ENCODE peak calls at places on chromosomes 13 and 19, in nine cellular contexts. I, P, N, K, G, S, X, F and D are unnamed samples.

GRCh38 chr13:100648354-100648753 is 26.2 kb downstream of the TMTC4 start:
- DNase-seq in I (no peak), P (no peak), N (no peak), K (no peak), G (no peak), S (no peak), X (no peak), F (no peak), D (no peak)

GRCh38 chr19:13004273-13004672 is 9.0 kb downstream of the NFIX start:
- DNase-seq in I (no peak), P (no peak), N (no peak), K (no peak), G (no peak), S (no peak), X (no peak), F (no peak), D (no peak)

GRCh38 chr19:48715681-48716171 is 3.8 kb downstream of the MAMSTR start:
- DNase-seq in I (no peak), P (no peak), N (no peak), K (no peak), G (no peak), S (no peak), X (no peak), F (no peak), D (no peak)

GRCh38 chr19:46714523-46715106 is 2.3 kb downstream of the PRKD2 start:
- DNase-seq in I (no peak), P (no peak), N (no peak), K (no peak), G (no peak), S (no peak), X (no peak), F (no peak), D (no peak)

GRCh38 chr13:40790232-40790631 is 821 bp downstream of the SLC25A15 start:
- DNase-seq in I (no peak), P (peak; percentile 7), N (no peak), K (no peak), G (no peak), S (no peak), X (no peak), F (no peak), D (no peak)

GRCh38 chr19:41697198-41697855 is 9.3 kb upstream of the CEACAM7 start:
- DNase-seq in I (no peak), P (no peak), N (no peak), K (no peak), G (no peak), S (no peak), X (no peak), F (no peak), D (no peak)

GRCh38 chr13:104984296-104984818 is 1551.1 kb downstream of the EFNB2 start:
- DNase-seq in I (no peak), P (no peak), N (no peak), K (no peak), G (no peak), S (peak; percentile 26), X (no peak), F (peak; percentile 57), D (no peak)

GRCh38 chr19:44729516-44730033 is 18.9 kb upstream of the BCL3 start:
- DNase-seq in I (no peak), P (no peak), N (no peak), K (no peak), G (no peak), S (no peak), X (no peak), F (no peak), D (no peak)

GRCh38 chr13:34833562-34834182 is 108.4 kb upstream of the NBEA start:
- DNase-seq in I (no peak), P (no peak), N (no peak), K (no peak), G (no peak), S (no peak), X (peak; percentile 25), F (no peak), D (no peak)
- TF ChIP-seq CTCF in I (no peak), P (no peak), N (no peak), K (no peak), G (peak; percentile 7), S (no peak), X (peak; percentile 43), F (no peak), D (no peak)

GRCh38 chr13:96650301-96650886 is 343.9 kb downstream of the OXGR1 start:
- DNase-seq in I (no peak), P (no peak), N (no peak), K (no peak), G (no peak), S (no peak), X (no peak), F (peak; percentile 33), D (no peak)
- TF ChIP-seq CTCF in I (no peak), P (no peak), N (no peak), K (no peak), G (no peak), S (no peak), X (no peak), F (peak; percentile 34), D (no peak)

DNA sequence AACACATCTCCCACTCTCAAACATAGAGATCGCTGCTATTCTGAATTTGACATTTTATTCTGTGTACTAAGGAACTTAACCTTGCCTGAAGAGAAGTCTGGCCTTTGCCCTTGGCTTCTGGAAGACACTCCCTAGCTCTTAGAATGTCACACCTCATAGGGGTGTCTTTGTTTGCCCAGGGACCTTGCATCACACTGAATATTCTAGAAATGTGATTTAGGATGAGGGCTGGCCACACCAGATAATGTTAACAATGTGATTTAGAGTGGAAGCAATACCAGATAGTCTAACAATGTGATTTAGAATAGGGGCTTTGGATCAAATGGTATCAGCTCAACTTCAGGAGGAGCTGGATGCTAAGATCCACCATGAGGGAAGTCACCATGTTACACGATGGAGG is 6.6 kb downstream of the SIGLECL1 start:
- DNase-seq in I (no peak), P (no peak), N (no peak), K (no peak), G (no peak), S (no peak), X (no peak), F (no peak), D (no peak)
- TF ChIP-seq CTCF in I (no peak), P (no peak), N (no peak), K (no peak), G (no peak), S (no peak), X (no peak), F (no peak), D (no peak)

GRCh38 chr13:39684531-39685137 is 29.2 kb downstream of the COG6 start:
- DNase-seq in I (no peak), P (peak; percentile 3), N (no peak), K (no peak), G (no peak), S (no peak), X (peak; percentile 64), F (peak; percentile 70), D (no peak)
- TF ChIP-seq CTCF in I (peak; percentile 5), P (peak; percentile 34), N (peak; percentile 29), K (peak; percentile 47), G (peak; percentile 55), S (no peak), X (peak; percentile 60), F (no peak), D (peak; percentile 53)

DNA sequence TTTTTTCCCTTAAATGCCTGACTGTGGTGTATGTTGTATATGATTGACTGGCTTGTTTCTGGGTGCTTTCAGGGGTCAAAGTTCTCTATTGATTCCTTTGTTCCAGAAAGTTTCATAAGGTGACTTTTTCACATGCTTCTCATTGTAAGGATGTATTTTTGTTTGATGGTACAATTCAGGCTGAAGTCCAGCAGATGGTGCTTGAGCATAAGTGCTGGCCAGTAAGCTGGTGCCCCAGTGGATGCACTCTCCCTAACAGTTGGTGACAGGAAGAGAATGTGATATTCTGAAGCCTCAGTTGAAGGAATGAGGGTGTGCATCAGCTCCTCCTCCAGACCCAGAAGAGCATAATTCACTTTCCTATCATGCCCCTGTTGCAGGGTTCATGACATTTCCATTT is 1941.6 kb upstream of the PRR20A start:
- DNase-seq in I (no peak), P (no peak), N (no peak), K (peak; percentile 5), G (no peak), S (no peak), X (peak; percentile 47), F (no peak), D (peak; percentile 18)
- TF ChIP-seq CTCF in I (no peak), P (no peak), N (no peak), K (peak; percentile 29), G (peak; percentile 52), S (no peak), X (peak; percentile 59), F (no peak), D (no peak)

DNA sequence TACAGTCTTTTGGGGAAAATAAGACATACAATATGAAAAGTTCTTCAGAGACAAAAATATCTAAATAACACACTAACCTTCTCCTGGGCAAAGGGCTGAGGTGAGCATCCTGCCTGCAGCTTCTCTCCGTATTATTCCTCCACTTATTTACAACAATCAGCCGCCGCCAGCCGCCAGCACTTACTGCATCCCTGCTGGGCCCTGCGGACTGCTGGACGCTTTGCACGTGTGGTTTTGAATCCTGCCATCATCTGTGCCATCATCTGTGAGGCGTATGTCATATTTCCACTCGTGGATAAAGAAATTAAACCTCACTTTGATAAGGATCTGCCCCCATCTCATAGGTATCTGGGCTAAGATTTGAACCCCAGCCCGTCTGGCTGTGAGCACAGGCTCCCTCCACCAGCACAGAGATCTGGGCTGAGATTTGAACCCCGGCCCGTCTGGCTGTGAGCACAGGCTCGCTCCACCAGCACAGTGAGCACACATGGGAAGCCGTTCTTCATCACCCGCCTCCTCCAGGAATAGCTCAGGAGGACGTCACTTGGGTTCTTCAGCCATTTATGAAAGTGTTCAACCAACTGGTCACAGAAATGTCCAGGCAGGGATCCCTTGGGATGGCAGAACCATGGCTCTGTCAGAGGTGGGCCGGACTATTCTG is 35.2 kb upstream of the TUBGCP3 start:
- DNase-seq in I (no peak), P (no peak), N (no peak), K (no peak), G (no peak), S (no peak), X (no peak), F (no peak), D (no peak)
- TF ChIP-seq CTCF in I (no peak), P (no peak), N (no peak), K (no peak), G (no peak), S (no peak), X (no peak), F (no peak), D (no peak)